ENCODE peak calls at places on chromosomes 5 and 9, in five cellular contexts. D, B, L, Z and I are unnamed samples.

GRCh38 chr5:116090192-116090790 is 5.5 kb downstream of the COMMD10 start:
- DNase-seq in B (no peak), D (no peak), Z (no peak), L (no peak), I (no peak)

GRCh38 chr9:85117831-85118230 is 448.3 kb downstream of the NTRK2 start:
- DNase-seq in D (no peak), L (no peak), Z (no peak), B (no peak), I (no peak)

GRCh38 chr5:160128632-160129031 is 9.4 kb upstream of the PWWP2A start:
- DNase-seq in Z (no peak), L (no peak), D (no peak), B (no peak), I (no peak)

GRCh38 chr5:180289433-180289832 is 2.5 kb downstream of the MAPK9 start:
- DNase-seq in Z (peak), L (no peak), D (no peak), B (no peak), I (no peak)

GRCh38 chr5:78504726-78505431 is 143.7 kb downstream of the LHFPL2 start:
- DNase-seq in L (no peak), B (no peak), Z (peak), D (no peak), I (peak)

GRCh38 chr9:93968451-93969327 is 13.5 kb upstream of the BARX1 start:
- DNase-seq in L (no peak), B (no peak), D (peak), Z (no peak), I (peak)

GRCh38 chr5:139565411-139566305 is 4.5 kb downstream of the UBE2D2 start:
- DNase-seq in L (peak), Z (no peak), B (no peak), D (peak), I (peak)

GRCh38 chr5:157607371-157608161 is 32.0 kb upstream of the ADAM19 start:
- DNase-seq in Z (no peak), B (peak), L (peak), D (no peak), I (no peak)

GRCh38 chr5:68406767-68407232 is 191.2 kb downstream of the PIK3R1 start:
- DNase-seq in Z (no peak), D (peak), L (no peak), B (no peak), I (no peak)

GRCh38 chr9:99019523-99020331 is 76.0 kb downstream of the COL15A1 start:
- DNase-seq in B (no peak), D (no peak), L (no peak), Z (no peak), I (no peak)

GRCh38 chr5:168424506-168425298 is 61.6 kb upstream of the RARS1 start:
- DNase-seq in B (no peak), Z (no peak), D (no peak), L (no peak), I (no peak)

GRCh38 chr5:1524481-1524798 is 680 bp upstream of the LPCAT1 start:
- DNase-seq in D (no peak), B (no peak), L (no peak), Z (no peak), I (peak)

GRCh38 chr5:77167695-77168111 is 42.8 kb upstream of the PDE8B start:
- DNase-seq in L (no peak), D (no peak), Z (no peak), B (no peak), I (no peak)

GRCh38 chr9:79952401-79952800 is 380.6 kb downstream of the TLE4 start:
- DNase-seq in L (no peak), B (no peak), Z (no peak), D (no peak), I (no peak)

GRCh38 chr9:4714266-4715016 is 26.6 kb downstream of the AK3 start:
- DNase-seq in D (no peak), L (no peak), Z (no peak), B (no peak), I (no peak)

GRCh38 chr5:107864793-107865192 is 194.1 kb upstream of the EFNA5 start:
- DNase-seq in L (no peak), Z (no peak), B (no peak), D (no peak), I (no peak)

GRCh38 chr5:52880541-52880940 is 92.8 kb downstream of the ITGA1 start:
- DNase-seq in L (no peak), B (no peak), Z (no peak), D (no peak), I (no peak)

GRCh38 chr5:31382051-31382878 is 149.6 kb downstream of the DROSHA start:
- DNase-seq in Z (no peak), L (no peak), D (peak), B (no peak), I (no peak)

GRCh38 chr5:84478603-84479002 is 93.9 kb upstream of the EDIL3 start:
- DNase-seq in D (no peak), L (no peak), Z (no peak), B (no peak), I (no peak)

GRCh38 chr5:123916331-123917121 is 404.5 kb downstream of the CSNK1G3 start:
- DNase-seq in Z (no peak), B (no peak), D (no peak), L (no peak), I (no peak)

GRCh38 chr5:132497488-132497997 is 7.0 kb upstream of the IRF1 start:
- DNase-seq in Z (no peak), B (peak), L (no peak), D (no peak), I (peak)

GRCh38 chr9:130446111-130446861 is 1.5 kb downstream of the ASS1 start:
- DNase-seq in D (no peak), B (no peak), L (no peak), Z (no peak), I (peak)